ENCODE peak calls at places on chromosomes 5 and 9, in six cellular contexts. A is sigmoid colon, Q is tibial nerve, T is stomach, O is lower leg skin, M is IMR-90. D is an unnamed sample.

GRCh38 chr5:161299053-161299452 is 247.5 kb downstream of the GABRB2 start:
- DNase-seq in A (no peak), Q (no peak), T (no peak), O (no peak), M (no peak), D (no peak)

GRCh38 chr5:171743786-171744076 is 41.9 kb upstream of the SMIM23 start:
- DNase-seq in A (no peak), Q (no peak), T (no peak), O (no peak), M (no peak), D (no peak)

GRCh38 chr9:113995963-113996362 is 82.1 kb downstream of the AMBP start:
- DNase-seq in A (no peak), Q (no peak), T (peak), O (no peak), M (no peak), D (no peak)

GRCh38 chr9:137433349-137433915 is 7.7 kb downstream of the ENTPD8 start:
- DNase-seq in A (no peak), Q (no peak), T (no peak), O (no peak), M (no peak), D (no peak)

GRCh38 chr5:158640581-158640980 is 459.1 kb downstream of the EBF1 start:
- DNase-seq in A (no peak), Q (no peak), T (no peak), O (no peak), M (peak), D (no peak)

GRCh38 chr5:151740958-151741373 is 17.5 kb downstream of the ATOX1 start:
- DNase-seq in A (no peak), Q (no peak), T (no peak), O (no peak), M (peak), D (no peak)

GRCh38 chr5:93299596-93300308 is 281.3 kb downstream of the NR2F1-AS1 start:
- DNase-seq in A (no peak), Q (no peak), T (no peak), O (no peak), M (no peak), D (no peak)

GRCh38 chr5:172585114-172585513 is 55.9 kb upstream of the NEURL1B start:
- DNase-seq in A (no peak), Q (no peak), T (no peak), O (no peak), M (no peak), D (no peak)

GRCh38 chr9:74309654-74310053 is 187.5 kb upstream of the RORB start:
- DNase-seq in A (no peak), Q (no peak), T (no peak), O (no peak), M (no peak), D (no peak)

GRCh38 chr5:177378884-177379883 is 5.0 kb upstream of the SLC34A1 start:
- DNase-seq in A (no peak), Q (no peak), T (no peak), O (no peak), M (peak), D (peak)

GRCh38 chr5:21802869-21803490 is 1050.2 kb downstream of the CDH12 start:
- DNase-seq in A (no peak), Q (no peak), T (no peak), O (no peak), M (peak), D (no peak)

GRCh38 chr5:178831049-178831448 is 28.7 kb upstream of the ZNF354B start:
- DNase-seq in A (no peak), Q (no peak), T (no peak), O (no peak), M (no peak), D (no peak)

GRCh38 chr5:1801061-1801953 is at the start of gene NDUFS6:
- DNase-seq in A (peak), Q (peak), T (peak), O (peak), M (peak), D (peak)

GRCh38 chr9:34547960-34548603 is 25.3 kb upstream of the ENHO start:
- DNase-seq in A (peak), Q (peak), T (peak), O (peak), M (peak), D (peak)

GRCh38 chr9:37951671-37952579 is 48.0 kb upstream of the SLC25A51 start:
- DNase-seq in A (no peak), Q (no peak), T (no peak), O (no peak), M (no peak), D (no peak)

GRCh38 chr5:64595519-64595855 is 89.7 kb downstream of the RGS7BP start:
- DNase-seq in A (no peak), Q (no peak), T (no peak), O (no peak), M (no peak), D (no peak)

GRCh38 chr5:172283020-172283861 is at the start of gene UBTD2:
- DNase-seq in A (peak), Q (peak), T (peak), O (peak), M (peak), D (peak)

GRCh38 chr5:55570026-55570425 is 35.3 kb upstream of the PLPP1 start:
- DNase-seq in A (no peak), Q (no peak), T (no peak), O (no peak), M (peak), D (no peak)

GRCh38 chr9:124423591-124423990 is 8.3 kb upstream of the PSMB7 start:
- DNase-seq in A (peak), Q (no peak), T (no peak), O (no peak), M (no peak), D (no peak)

GRCh38 chr5:178389796-178390195 is 157.2 kb upstream of the PHYKPL start:
- DNase-seq in A (peak), Q (no peak), T (peak), O (no peak), M (no peak), D (no peak)

GRCh38 chr9:137836831-137837241 is 40.7 kb upstream of the CACNA1B start:
- DNase-seq in A (peak), Q (no peak), T (no peak), O (no peak), M (no peak), D (no peak)

GRCh38 chr5:149228610-149229297 is 42.9 kb upstream of the AFAP1L1 start:
- DNase-seq in A (peak), Q (no peak), T (no peak), O (peak), M (peak), D (peak)

GRCh38 chr5:150155258-150156032 is at the start of gene PDGFRB:
- DNase-seq in A (peak), Q (peak), T (peak), O (peak), M (peak), D (peak)

GRCh38 chr5:127568166-127568565 is 50.7 kb downstream of the PRRC1 start:
- DNase-seq in A (no peak), Q (no peak), T (no peak), O (no peak), M (no peak), D (no peak)

GRCh38 chr5:74798977-74799911 is 32.2 kb downstream of the NSA2 start:
- DNase-seq in A (no peak), Q (no peak), T (no peak), O (no peak), M (peak), D (no peak)

GRCh38 chr5:132013711-132014110 is 2.3 kb upstream of the ACSL6 start:
- DNase-seq in A (no peak), Q (no peak), T (no peak), O (no peak), M (no peak), D (no peak)

GRCh38 chr5:122463221-122463620 is 151.2 kb downstream of the SNCAIP start:
- DNase-seq in A (no peak), Q (no peak), T (no peak), O (no peak), M (peak), D (no peak)

GRCh38 chr9:82893549-82893948 is 169.4 kb downstream of the RASEF start:
- DNase-seq in A (no peak), Q (no peak), T (no peak), O (no peak), M (no peak), D (no peak)

GRCh38 chr5:155839251-155840037 is 487.5 kb upstream of the SGCD start:
- DNase-seq in A (no peak), Q (no peak), T (no peak), O (no peak), M (peak), D (no peak)

GRCh38 chr9:111949919-111950318 is 53.3 kb downstream of the UGCG start:
- DNase-seq in A (no peak), Q (no peak), T (no peak), O (no peak), M (peak), D (no peak)

GRCh38 chr9:80797841-80798688 is 891.3 kb downstream of the TLE1 start:
- DNase-seq in A (peak), Q (no peak), T (no peak), O (peak), M (peak), D (no peak)

GRCh38 chr5:88815048-88815789 is 67.8 kb downstream of the MEF2C start:
- DNase-seq in A (no peak), Q (no peak), T (no peak), O (no peak), M (no peak), D (no peak)

GRCh38 chr9:94891183-94891582 is 164.7 kb downstream of the AOPEP start:
- DNase-seq in A (no peak), Q (no peak), T (no peak), O (no peak), M (no peak), D (no peak)

GRCh38 chr5:54309751-54310432 is 481 bp downstream of the ARL15 start:
- DNase-seq in A (peak), Q (peak), T (peak), O (no peak), M (peak), D (no peak)

GRCh38 chr9:95092321-95093072 is 225.0 kb downstream of the FANCC start:
- DNase-seq in A (peak), Q (no peak), T (no peak), O (no peak), M (peak), D (peak)

GRCh38 chr5:4700082-4700481 is 440.0 kb upstream of the ADAMTS16 start:
- DNase-seq in A (no peak), Q (peak), T (no peak), O (peak), M (no peak), D (peak)

DNA sequence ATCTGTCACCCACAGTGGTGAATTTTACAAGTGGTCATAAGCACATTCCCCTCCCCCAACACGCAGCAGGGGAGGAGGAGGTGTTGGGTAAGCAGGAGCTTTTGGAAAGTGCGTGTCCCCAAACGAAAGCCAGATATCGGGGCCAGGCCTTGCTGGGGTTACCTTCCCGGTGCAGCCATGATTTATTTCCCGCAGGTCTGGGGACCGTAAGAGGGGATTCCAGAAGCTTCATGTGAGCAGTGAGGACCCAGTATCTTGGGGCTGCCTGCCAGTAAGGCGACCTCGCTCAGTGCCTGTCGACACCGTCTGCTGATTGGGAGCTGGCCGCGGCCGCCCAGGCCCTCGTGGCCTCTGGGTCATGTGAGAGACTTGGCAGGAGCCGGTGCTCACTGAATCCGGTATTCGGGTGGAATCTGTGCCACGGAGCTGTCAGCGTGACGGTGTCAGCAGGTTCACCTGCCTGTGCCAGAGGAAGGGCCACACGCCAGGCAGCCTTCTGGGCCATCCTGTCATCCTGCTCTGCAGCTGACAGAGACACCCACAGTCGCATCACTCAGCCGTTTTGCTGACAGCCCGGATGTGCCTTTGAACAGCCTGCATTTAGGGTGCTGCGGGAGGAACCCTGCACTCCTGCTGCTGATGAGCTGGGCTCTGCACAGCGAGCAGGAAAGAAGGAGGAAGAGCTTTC is 37.3 kb downstream of the SEC61B start:
- DNase-seq in A (peak), Q (peak), T (peak), O (peak), M (no peak), D (peak)
- TF ChIP-seq POLR2A in A (no peak), Q (peak), T (no peak), O (no peak), M (no peak), D (peak)

DNA sequence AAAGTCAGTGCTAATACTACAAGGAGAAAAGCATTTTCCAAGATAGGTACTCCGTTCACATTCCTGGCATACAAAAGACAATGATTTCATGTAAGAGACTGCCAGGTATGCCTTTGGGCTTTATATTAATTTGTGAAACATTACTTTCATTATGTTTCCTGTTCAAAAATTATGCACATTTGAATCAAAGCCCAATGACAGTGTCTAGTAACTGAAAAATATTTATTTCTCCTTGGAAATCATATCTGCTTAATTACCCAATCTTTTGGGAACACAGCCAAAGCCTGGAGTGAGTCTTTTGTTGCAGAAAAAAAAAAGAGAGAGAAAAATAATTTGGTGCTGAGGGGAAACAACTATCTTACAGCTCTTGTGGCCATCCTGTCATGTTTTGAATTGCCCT is 238.1 kb upstream of the NUDT12 start:
- DNase-seq in A (no peak), Q (no peak), T (no peak), O (no peak), M (peak), D (no peak)
- TF ChIP-seq POLR2A in A (no peak), Q (no peak), T (no peak), O (no peak), M (no peak), D (no peak)

GRCh38 chr5:56815657-56816545 is 552 bp downstream of the MAP3K1 start:
- DNase-seq in A (peak), Q (no peak), T (peak), O (no peak), M (peak), D (peak)
- TF ChIP-seq POLR2A in A (no peak), Q (no peak), T (no peak), O (no peak), M (no peak), D (no peak)

GRCh38 chr9:128821584-128822406 is 3.5 kb downstream of the ENDOG start:
- DNase-seq in A (no peak), Q (no peak), T (no peak), O (no peak), M (no peak), D (no peak)
- TF ChIP-seq POLR2A in A (no peak), Q (no peak), T (no peak), O (no peak), M (no peak), D (no peak)

D was measured in H54.